ENCODE peak calls at places on chromosomes 11 and 22, in five cellular contexts. Y is BJ; W is pancreas; O is KG1; B is stimulated activated CD8-positive, alpha-beta memory T cell treated with anti-CD3 and anti-CD28 coated beads, Interleukin-15, amount 100 ng/mL, for 1 hour. F is an unnamed sample.

GRCh38 chr11:117851091-117851490 is 25.4 kb downstream of the FXYD6 start:
- DNase-seq in O (no peak), B (no peak), Y (no peak), W (no peak), F (no peak)

GRCh38 chr11:107858217-107859070 is at the start of gene SLC35F2:
- DNase-seq in O (peak), B (peak), Y (no peak), W (peak), F (peak)

GRCh38 chr11:61961570-61962212 is 5.7 kb downstream of the FTH1 start:
- DNase-seq in Y (no peak), W (peak), B (no peak), O (no peak), F (peak)

GRCh38 chr11:70327717-70328116 is 57.2 kb downstream of the PPFIA1 start:
- DNase-seq in B (no peak), Y (no peak), O (no peak), W (no peak), F (no peak)

GRCh38 chr11:62388999-62389398 is 29.8 kb upstream of the SCGB1A1 start:
- DNase-seq in O (no peak), W (no peak), B (no peak), Y (no peak), F (no peak)

GRCh38 chr11:35236667-35237003 is 97.7 kb downstream of the CD44 start:
- DNase-seq in B (no peak), O (no peak), Y (no peak), W (no peak), F (no peak)

GRCh38 chr11:75924966-75925784 is 110.2 kb downstream of the UVRAG start:
- DNase-seq in Y (no peak), W (no peak), O (no peak), B (no peak), F (no peak)

GRCh38 chr11:111392552-111392951 is 13.5 kb upstream of the POU2AF1 start:
- DNase-seq in Y (no peak), B (no peak), O (no peak), W (no peak), F (no peak)

GRCh38 chr11:96319901-96320656 is 22.9 kb downstream of the MAML2 start:
- DNase-seq in Y (no peak), O (no peak), B (no peak), W (no peak), F (no peak)

GRCh38 chr11:86931965-86932332 is 23.2 kb downstream of the FZD4 start:
- DNase-seq in W (no peak), Y (no peak), O (no peak), B (no peak), F (no peak)

GRCh38 chr11:47908198-47908597 is 60.0 kb upstream of the NUP160 start:
- DNase-seq in Y (no peak), B (no peak), W (no peak), O (no peak), F (no peak)

GRCh38 chr22:44383652-44384562 is 71.2 kb upstream of the SHISAL1 start:
- DNase-seq in W (no peak), O (no peak), Y (no peak), B (no peak), F (peak)

GRCh38 chr11:97756571-97757335 is 1264.0 kb upstream of the CNTN5 start:
- DNase-seq in Y (no peak), O (no peak), B (no peak), W (no peak), F (no peak)

GRCh38 chr22:35335936-35336781 is 36.5 kb downstream of the TOM1 start:
- DNase-seq in O (no peak), B (no peak), Y (no peak), W (peak), F (no peak)

GRCh38 chr11:116946414-116946813 is 109.0 kb upstream of the APOA1 start:
- DNase-seq in Y (no peak), W (no peak), B (no peak), O (no peak), F (no peak)

GRCh38 chr22:39003165-39003638 is 10.9 kb upstream of the APOBEC3C start:
- DNase-seq in W (peak), B (peak), Y (peak), O (peak), F (peak)

GRCh38 chr22:22099194-22099486 is 116.6 kb upstream of the TOP3B start:
- DNase-seq in B (no peak), W (no peak), Y (no peak), O (no peak), F (no peak)

GRCh38 chr11:28559497-28559896 is 451.3 kb downstream of the METTL15 start:
- DNase-seq in W (no peak), O (no peak), B (no peak), Y (no peak), F (no peak)

GRCh38 chr11:19428206-19429001 is 187.7 kb upstream of the E2F8 start:
- DNase-seq in B (no peak), W (no peak), O (no peak), Y (no peak), F (no peak)

GRCh38 chr11:119592642-119593041 is 136.4 kb downstream of the NECTIN1 start:
- DNase-seq in O (no peak), W (no peak), Y (no peak), B (no peak), F (no peak)

GRCh38 chr22:17370036-17370765 is 941 bp downstream of the CECR2 start:
- DNase-seq in Y (no peak), O (no peak), B (no peak), W (peak), F (peak)

GRCh38 chr11:78811622-78812021 is 237.0 kb upstream of the NARS2 start:
- DNase-seq in B (no peak), O (no peak), Y (no peak), W (no peak), F (no peak)

GRCh38 chr11:93329936-93330445 is 551 bp upstream of the DEUP1 start:
- DNase-seq in Y (no peak), B (no peak), W (no peak), O (no peak), F (no peak)

GRCh38 chr22:20206709-20207215 is 55.9 kb upstream of the CCDC188 start:
- DNase-seq in O (no peak), B (no peak), W (peak), Y (no peak), F (peak)

GRCh38 chr22:48849513-48849912 is 978.2 kb downstream of the BRD1 start:
- DNase-seq in B (no peak), W (no peak), O (no peak), Y (no peak), F (no peak)

GRCh38 chr11:68043349-68044144 is 4.7 kb downstream of the TCIRG1 start:
- DNase-seq in W (peak), O (no peak), B (no peak), Y (peak), F (no peak)